ENCODE peak calls at places on chromosome 15, in four cellular contexts. D, F, G and M are unnamed samples.

GRCh38 chr15:52784799-52785671 is 5.1 kb downstream of the ONECUT1 start:
- DNase-seq in D (no peak), F (peak; percentile 40), G (no peak), M (no peak)

GRCh38 chr15:50933353-50933752 is 24.9 kb downstream of the AP4E1 start:
- DNase-seq in D (no peak), F (no peak), G (no peak), M (no peak)

GRCh38 chr15:98893407-98893806 is 114.2 kb downstream of the PGPEP1L start:
- DNase-seq in D (no peak), F (no peak), G (peak; percentile 63), M (no peak)

GRCh38 chr15:88909956-88910831 is 3.0 kb downstream of the MFGE8 start:
- DNase-seq in D (no peak), F (no peak), G (no peak), M (no peak)

GRCh38 chr15:31274496-31275330 is 51.9 kb upstream of the KLF13 start:
- DNase-seq in D (peak; percentile 34), F (no peak), G (no peak), M (no peak)

GRCh38 chr15:78671626-78672211 is 30.7 kb upstream of the CHRNB4 start:
- DNase-seq in D (no peak), F (peak; percentile 97), G (no peak), M (no peak)

GRCh38 chr15:78808550-78808949 is 2.7 kb downstream of the ADAMTS7 start:
- DNase-seq in D (peak; percentile 68), F (peak; percentile 33), G (peak; percentile 20), M (no peak)

GRCh38 chr15:53675832-53676231 is 83.6 kb downstream of the WDR72 start:
- DNase-seq in D (no peak), F (no peak), G (no peak), M (no peak)

GRCh38 chr15:89998141-89998661 is 2.9 kb upstream of the ZNF710 start:
- DNase-seq in D (peak; percentile 60), F (peak; percentile 15), G (peak; percentile 63), M (no peak)

GRCh38 chr15:36161781-36162212 is 417.6 kb upstream of the CDIN1 start:
- DNase-seq in D (peak; percentile 59), F (no peak), G (peak; percentile 11), M (peak; percentile 29)
- TF ChIP-seq CTCF in D (no peak), F (no peak), G (no peak), M (no peak)

GRCh38 chr15:68725736-68726135 is 95.0 kb downstream of the ANP32A start:
- DNase-seq in D (peak; percentile 60), F (no peak), G (no peak), M (no peak)

GRCh38 chr15:68729789-68730201 is 90.9 kb downstream of the ANP32A start:
- DNase-seq in D (peak; percentile 16), F (no peak), G (peak; percentile 62), M (no peak)

GRCh38 chr15:68730491-68731317 is 90.0 kb downstream of the ANP32A start:
- DNase-seq in D (peak; percentile 73), F (peak; percentile 60), G (peak; percentile 42), M (no peak)

GRCh38 chr15:68721886-68722285 is 98.8 kb downstream of the ANP32A start:
- DNase-seq in D (no peak), F (no peak), G (no peak), M (no peak)

DNA sequence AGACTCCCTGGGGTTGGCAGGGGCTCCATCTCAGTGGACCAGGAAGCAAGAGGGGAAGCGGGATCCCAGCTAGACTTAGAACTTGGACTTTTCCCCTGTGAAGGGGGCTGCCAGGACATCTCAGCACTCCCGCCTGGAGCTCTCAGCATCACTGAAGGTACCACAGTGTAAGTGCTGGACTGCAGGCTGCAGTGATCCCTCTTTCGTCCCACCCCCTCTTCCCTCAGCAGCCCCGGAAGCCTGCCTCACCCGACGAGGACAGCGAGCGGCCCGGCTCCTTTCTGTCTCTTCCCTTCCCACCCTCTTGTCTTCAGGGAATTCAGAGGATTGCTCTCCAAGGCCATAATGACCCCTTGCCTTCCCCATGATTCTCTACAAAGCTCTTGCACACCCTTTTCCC is 94.4 kb downstream of the ANP32A start:
- DNase-seq in D (no peak), F (no peak), G (no peak), M (no peak)
- H3K4me3 ChIP-seq in D (no peak overlapping the region), F (no peak overlapping the region), G (no peak overlapping the region), M (no peak overlapping the region)

GRCh38 chr15:87686308-87686707 is 570.2 kb downstream of the NTRK3 start:
- DNase-seq in D (peak; percentile 8), F (no peak), G (no peak), M (no peak)
- TF ChIP-seq CTCF in D (no peak), F (no peak), G (no peak), M (no peak)

GRCh38 chr15:64717735-64718495 is 57.5 kb downstream of the RBPMS2 start:
- DNase-seq in D (no peak), F (no peak), G (no peak), M (no peak)
- H3K4me3 ChIP-seq in D (no peak overlapping the region), F (no peak overlapping the region), G (no peak overlapping the region), M (no peak overlapping the region)